ENCODE peak calls at places on chromosome 10, in four cellular contexts. T is endothelial cell, R is amniotic stem cell, L is heart right ventricle. S is an unnamed sample.

GRCh38 chr10:86659721-86660438 is 5.5 kb downstream of the OPN4 start:
- DNase-seq in R (no peak), T (no peak), L (no peak), S (no peak)

GRCh38 chr10:28177944-28178637 is 124.8 kb downstream of the MPP7 start:
- DNase-seq in T (no peak), R (no peak), L (no peak), S (peak; percentile 19)

GRCh38 chr10:5449823-5450222 is 37.5 kb downstream of the NET1 start:
- DNase-seq in T (no peak), L (no peak), R (peak; percentile 71), S (no peak)

GRCh38 chr10:110502851-110503301 is 5.2 kb downstream of the DUSP5 start:
- DNase-seq in R (no peak), L (peak; percentile 87), T (no peak), S (peak; percentile 92)

GRCh38 chr10:110311357-110311949 is 6.7 kb upstream of the SMNDC1 start:
- DNase-seq in L (peak; percentile 55), R (peak; percentile 26), T (peak; percentile 46), S (peak; percentile 76)

GRCh38 chr10:112835933-112836564 is 114.0 kb upstream of the TCF7L2 start:
- DNase-seq in T (no peak), L (peak; percentile 33), R (no peak), S (no peak)

GRCh38 chr10:1548596-1548995 is 188.7 kb downstream of the ADARB2 start:
- DNase-seq in L (no peak), T (no peak), R (no peak), S (no peak)

GRCh38 chr10:107727762-107728317 is 563.3 kb upstream of the SORCS1 start:
- DNase-seq in L (no peak), R (no peak), T (no peak), S (no peak)

GRCh38 chr10:97676770-97677581 is 10.1 kb downstream of the AVPI1 start:
- DNase-seq in L (no peak), T (no peak), R (peak; percentile 13), S (peak; percentile 73)

GRCh38 chr10:1398626-1399410 is 338.5 kb downstream of the ADARB2 start:
- DNase-seq in R (no peak), L (no peak), T (no peak), S (no peak)

GRCh38 chr10:24979685-24980084 is 27.3 kb upstream of the PRTFDC1 start:
- DNase-seq in T (no peak), R (no peak), L (no peak), S (no peak)